ENCODE peak calls at places on chromosomes 13 and 19, in six cellular contexts. S, G, O, C, I and X are unnamed samples.

GRCh38 chr13:111616203-111616602 is 295.8 kb downstream of the TEX29 start:
- DNase-seq in S (no peak), C (no peak), O (no peak), I (no peak), G (no peak), X (no peak)

GRCh38 chr13:29532136-29532535 is 63.4 kb downstream of the SLC7A1 start:
- DNase-seq in C (no peak), O (no peak), I (no peak), S (no peak), G (peak; percentile 87), X (no peak)

GRCh38 chr19:34416021-34416545 is 11.9 kb downstream of the PDCD2L start:
- DNase-seq in O (no peak), S (no peak), I (no peak), C (no peak), G (no peak), X (no peak)

GRCh38 chr19:49835562-49835961 is 15.4 kb upstream of the PTOV1 start:
- DNase-seq in C (no peak), I (no peak), G (no peak), O (no peak), S (peak; percentile 41), X (no peak)

GRCh38 chr13:50456111-50456510 is 387.4 kb downstream of the DLEU7 start:
- DNase-seq in O (no peak), G (no peak), S (no peak), C (no peak), I (no peak), X (no peak)

GRCh38 chr13:91056746-91057145 is 290.7 kb upstream of the MIR17HG start:
- DNase-seq in S (no peak), O (no peak), G (no peak), C (no peak), I (no peak), X (no peak)

GRCh38 chr13:30898721-30899188 is 7.3 kb upstream of the MEDAG start:
- DNase-seq in I (no peak), O (no peak), G (peak; percentile 92), S (peak; percentile 93), C (peak; percentile 43), X (peak; percentile 83)

GRCh38 chr13:31052478-31052877 is 109.2 kb downstream of the HSPH1 start:
- DNase-seq in S (no peak), O (no peak), C (no peak), I (no peak), G (no peak), X (no peak)

GRCh38 chr19:34232566-34233481 is 21.5 kb upstream of the GARRE1 start:
- DNase-seq in G (peak; percentile 89), S (peak; percentile 93), I (no peak), C (peak; percentile 48), O (no peak), X (peak; percentile 70)

GRCh38 chr13:89746554-89746953 is 1600.9 kb upstream of the MIR17HG start:
- DNase-seq in C (no peak), O (no peak), G (no peak), I (no peak), S (no peak), X (no peak)

GRCh38 chr19:29714371-29714952 is 599 bp downstream of the C19orf12 start:
- DNase-seq in C (no peak), G (no peak), O (no peak), S (peak; percentile 76), I (no peak), X (no peak)

GRCh38 chr19:5621945-5622464 is 571 bp downstream of the SAFB2 start:
- DNase-seq in I (no peak), G (no peak), S (no peak), C (peak; percentile 38), O (no peak), X (no peak)

GRCh38 chr13:73870970-73871935 is 263.0 kb downstream of the KLF12 start:
- DNase-seq in C (no peak), G (peak; percentile 35), O (no peak), S (peak; percentile 13), I (no peak), X (no peak)

GRCh38 chr13:108369412-108369811 is 99.9 kb downstream of the TNFSF13B start:
- DNase-seq in S (no peak), I (no peak), C (no peak), O (no peak), G (no peak), X (no peak)

GRCh38 chr19:3671680-3672574 is 28.3 kb downstream of the PIP5K1C start:
- DNase-seq in C (peak; percentile 49), G (no peak), I (no peak), O (no peak), S (peak; percentile 90), X (no peak)

GRCh38 chr13:30762643-30763042 is 27.3 kb downstream of the ALOX5AP start:
- DNase-seq in I (no peak), S (no peak), C (no peak), G (no peak), O (no peak), X (no peak)

GRCh38 chr13:20851844-20852402 is 50.6 kb downstream of the XPO4 start:
- DNase-seq in G (no peak), C (no peak), I (peak; percentile 52), S (no peak), O (no peak), X (no peak)

GRCh38 chr13:102902789-102903347 is 57.0 kb downstream of the ERCC5 start:
- DNase-seq in I (no peak), O (no peak), G (no peak), S (no peak), C (no peak), X (no peak)

GRCh38 chr13:98842074-98842473 is 89.6 kb upstream of the SLC15A1 start:
- DNase-seq in G (no peak), S (no peak), O (no peak), I (no peak), C (no peak), X (no peak)

GRCh38 chr19:39546599-39546998 is 6.6 kb upstream of the EID2 start:
- DNase-seq in I (no peak), S (no peak), G (no peak), O (no peak), C (no peak), X (no peak)

GRCh38 chr13:20553309-20553708 is 13.6 kb upstream of the IFT88 start:
- DNase-seq in C (no peak), I (no peak), O (no peak), S (no peak), G (no peak), X (no peak)

GRCh38 chr19:18743281-18743825 is 47.8 kb downstream of the COMP start:
- DNase-seq in O (no peak), S (peak; percentile 48), C (peak; percentile 62), I (peak; percentile 59), G (no peak), X (no peak)
- TF ChIP-seq CTCF in O (no peak), S (no peak), C (no peak), I (no peak), G (no peak), X (no peak)

GRCh38 chr13:27276188-27276587 is 5.6 kb downstream of the RASL11A start:
- DNase-seq in I (no peak), S (no peak), O (no peak), G (peak; percentile 74), C (no peak), X (no peak)

GRCh38 chr13:27274631-27275030 is 4.0 kb downstream of the RASL11A start:
- DNase-seq in C (no peak), I (no peak), O (no peak), G (no peak), S (no peak), X (no peak)

GRCh38 chr13:27271572-27272096 is 1.0 kb downstream of the RASL11A start:
- DNase-seq in S (no peak), G (no peak), O (no peak), C (no peak), I (no peak), X (no peak)

GRCh38 chr13:27270594-27271520 is at the start of gene RASL11A:
- DNase-seq in I (peak; percentile 85), O (peak; percentile 17), G (no peak), C (peak; percentile 86), S (peak; percentile 96), X (no peak)

DNA sequence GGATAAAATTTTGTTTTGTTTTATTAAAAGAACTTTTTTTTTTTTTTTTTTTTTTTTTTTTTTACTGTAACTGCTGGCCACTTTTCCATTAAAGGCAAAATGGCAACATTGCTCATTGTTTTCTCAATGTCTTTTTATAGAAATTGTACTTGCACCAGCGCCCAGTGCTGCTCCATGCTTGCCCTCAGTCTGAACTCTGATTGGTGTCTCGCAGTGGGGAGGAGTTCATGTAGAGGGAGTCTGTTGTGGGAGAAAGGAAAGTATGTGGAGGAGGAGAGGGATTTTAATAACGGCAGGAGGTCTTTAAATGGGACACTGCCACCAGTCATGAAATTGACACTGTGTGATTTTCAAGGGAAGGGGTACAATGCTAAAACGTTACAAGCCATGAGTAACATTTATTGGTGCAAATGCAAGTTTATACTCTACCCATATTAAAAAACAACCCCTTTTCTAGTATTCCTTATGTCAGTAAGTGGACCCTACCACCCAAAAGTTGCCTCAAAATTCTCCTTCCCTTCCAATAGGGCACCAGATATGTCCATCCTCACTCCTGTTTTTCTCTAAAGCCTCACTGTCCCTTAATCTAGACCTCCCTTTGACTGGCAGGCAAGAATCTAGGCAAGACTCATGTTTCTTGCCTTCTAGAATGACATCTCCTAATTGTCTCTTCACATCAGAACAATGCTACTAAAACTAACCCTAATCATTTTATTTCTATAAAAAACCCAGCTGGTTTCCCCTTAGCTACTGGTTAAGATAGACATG is 3.2 kb downstream of the RASL11A start:
- DNase-seq in I (no peak), S (peak; percentile 92), O (no peak), G (no peak), C (no peak), X (no peak)
- H3K4me3 ChIP-seq in I (no peak overlapping the region), S (peak overlapping the region; percentile 22), O (no peak overlapping the region), G (no peak overlapping the region), C (no peak overlapping the region), X (no peak overlapping the region)

GRCh38 chr19:42635233-42635539 is 40.5 kb upstream of the CEACAM8 start:
- DNase-seq in G (no peak), C (no peak), S (no peak), O (no peak), I (no peak), X (no peak)
- TF ChIP-seq CTCF in G (no peak), C (no peak), S (no peak), O (no peak), I (no peak), X (no peak)

DNA sequence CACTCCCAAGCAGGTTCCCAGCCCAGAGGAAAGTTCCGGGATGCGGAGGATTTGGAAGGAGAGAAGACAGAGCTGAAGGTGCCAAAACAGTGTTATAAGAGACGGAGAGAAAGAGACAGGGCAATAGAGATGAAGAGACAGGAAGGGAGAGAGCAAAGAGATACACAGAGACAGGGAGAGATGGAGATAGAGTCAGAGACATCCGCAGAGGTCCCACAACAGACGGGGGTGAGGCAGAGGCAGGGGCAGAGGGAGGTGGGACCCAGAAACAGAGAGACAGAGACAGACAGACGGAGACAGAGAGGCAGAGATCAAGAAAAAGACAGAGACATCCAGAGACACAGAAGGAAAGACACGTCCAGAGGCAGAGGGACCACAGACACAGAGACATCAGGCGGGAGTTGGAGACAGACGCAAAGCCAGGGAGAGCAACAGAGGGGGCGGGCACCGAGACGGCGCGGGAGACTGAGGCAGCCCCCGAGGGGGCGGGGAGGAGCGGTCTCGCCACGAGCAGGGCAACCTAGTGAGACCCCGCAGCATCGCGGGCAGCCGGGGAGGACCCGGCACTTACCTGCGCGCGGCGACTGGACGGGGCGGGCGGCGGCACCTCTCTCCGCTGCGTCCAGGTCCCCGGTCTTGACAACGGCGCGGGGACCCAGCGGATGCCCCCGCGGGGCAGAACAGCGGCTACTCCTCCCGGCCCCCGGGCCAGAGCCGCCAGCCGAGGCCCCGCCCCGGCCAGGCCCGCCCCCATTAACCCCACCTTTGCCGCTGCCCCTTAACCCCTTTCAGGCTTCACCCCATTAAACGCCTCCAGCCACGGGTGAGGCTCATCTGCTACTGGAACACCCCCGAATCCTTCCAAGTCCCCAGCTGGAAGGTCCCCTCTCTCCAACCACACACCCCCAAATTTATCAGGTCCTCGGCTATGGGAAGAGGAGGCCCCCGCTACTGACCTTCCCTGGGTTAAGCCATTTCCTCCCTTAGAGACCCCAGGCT is at the start of gene GPR4:
- DNase-seq in O (no peak), I (no peak), S (peak; percentile 62), G (no peak), C (no peak), X (no peak)
- H3K4me3 ChIP-seq in O (peak within 1 kb of the TSS; percentile 39), I (peak within 1 kb of the TSS; percentile 71), S (no peak within 1 kb of the TSS), G (peak within 1 kb of the TSS; percentile 25), C (peak within 1 kb of the TSS; percentile 33), X (no peak within 1 kb of the TSS)